ENCODE peak calls at places on chromosomes 12 and 14, in ten cellular contexts. One of them, this sample, is unnamed.

GRCh38 chr12:8860165-8860961 is 37.9 kb downstream of the A2ML1 start:
- DNase-seq in COLO829: peak
- DNase-seq in SHP77: no peak
- DNase-seq in NCI-H2081: no peak
- DNase-seq in left cardiac atrium: no peak
- DNase-seq in GM23338: peak
- DNase-seq in stimulated activated CD4-positive, alpha-beta T cell treated with anti-CD3 and anti-CD28 coated beads, TNF-alpha, amount 100 ng/mL, for 1 hour: peak
- DNase-seq in left lung: no peak
- DNase-seq in cardiac muscle cell: peak
- DNase-seq in A549: peak
- DNase-seq in this sample: peak

GRCh38 chr12:2586159-2587035 is 208.4 kb upstream of the FKBP4 start:
- DNase-seq in COLO829: peak
- DNase-seq in SHP77: no peak
- DNase-seq in NCI-H2081: no peak
- DNase-seq in left cardiac atrium: no peak
- DNase-seq in GM23338: peak
- DNase-seq in stimulated activated CD4-positive, alpha-beta T cell treated with anti-CD3 and anti-CD28 coated beads, TNF-alpha, amount 100 ng/mL, for 1 hour: no peak
- DNase-seq in left lung: no peak
- DNase-seq in cardiac muscle cell: no peak
- DNase-seq in A549: no peak
- DNase-seq in this sample: peak

GRCh38 chr12:95240556-95240955 is 22.9 kb downstream of the VEZT start:
- DNase-seq in COLO829: no peak
- DNase-seq in SHP77: no peak
- DNase-seq in NCI-H2081: no peak
- DNase-seq in left cardiac atrium: no peak
- DNase-seq in GM23338: no peak
- DNase-seq in stimulated activated CD4-positive, alpha-beta T cell treated with anti-CD3 and anti-CD28 coated beads, TNF-alpha, amount 100 ng/mL, for 1 hour: no peak
- DNase-seq in left lung: no peak
- DNase-seq in cardiac muscle cell: no peak
- DNase-seq in A549: no peak
- DNase-seq in this sample: no peak

GRCh38 chr12:77064891-77065360 is 443 bp downstream of the E2F7 start:
- DNase-seq in COLO829: no peak
- DNase-seq in SHP77: peak
- DNase-seq in NCI-H2081: peak
- DNase-seq in left cardiac atrium: no peak
- DNase-seq in GM23338: peak
- DNase-seq in stimulated activated CD4-positive, alpha-beta T cell treated with anti-CD3 and anti-CD28 coated beads, TNF-alpha, amount 100 ng/mL, for 1 hour: peak
- DNase-seq in left lung: peak
- DNase-seq in cardiac muscle cell: no peak
- DNase-seq in A549: no peak
- DNase-seq in this sample: no peak

GRCh38 chr12:1171657-1172056 is 180.6 kb downstream of the ERC1 start:
- DNase-seq in COLO829: peak
- DNase-seq in SHP77: peak
- DNase-seq in NCI-H2081: peak
- DNase-seq in left cardiac atrium: no peak
- DNase-seq in GM23338: no peak
- DNase-seq in stimulated activated CD4-positive, alpha-beta T cell treated with anti-CD3 and anti-CD28 coated beads, TNF-alpha, amount 100 ng/mL, for 1 hour: no peak
- DNase-seq in left lung: no peak
- DNase-seq in cardiac muscle cell: no peak
- DNase-seq in A549: no peak
- DNase-seq in this sample: no peak

GRCh38 chr12:131920902-131921840 is 7.9 kb upstream of the PUS1 start:
- DNase-seq in COLO829: no peak
- DNase-seq in SHP77: no peak
- DNase-seq in NCI-H2081: no peak
- DNase-seq in left cardiac atrium: no peak
- DNase-seq in GM23338: no peak
- DNase-seq in stimulated activated CD4-positive, alpha-beta T cell treated with anti-CD3 and anti-CD28 coated beads, TNF-alpha, amount 100 ng/mL, for 1 hour: no peak
- DNase-seq in left lung: peak
- DNase-seq in cardiac muscle cell: no peak
- DNase-seq in A549: no peak
- DNase-seq in this sample: no peak

GRCh38 chr14:72126561-72126960 is 194.3 kb downstream of the RGS6 start:
- DNase-seq in COLO829: no peak
- DNase-seq in SHP77: peak
- DNase-seq in NCI-H2081: no peak
- DNase-seq in left cardiac atrium: no peak
- DNase-seq in GM23338: no peak
- DNase-seq in stimulated activated CD4-positive, alpha-beta T cell treated with anti-CD3 and anti-CD28 coated beads, TNF-alpha, amount 100 ng/mL, for 1 hour: no peak
- DNase-seq in left lung: no peak
- DNase-seq in cardiac muscle cell: no peak
- DNase-seq in A549: no peak
- DNase-seq in this sample: no peak

GRCh38 chr14:21191809-21192446 is 36.1 kb upstream of the OR5AU1 start:
- DNase-seq in COLO829: no peak
- DNase-seq in SHP77: peak
- DNase-seq in NCI-H2081: peak
- DNase-seq in left cardiac atrium: peak
- DNase-seq in GM23338: peak
- DNase-seq in stimulated activated CD4-positive, alpha-beta T cell treated with anti-CD3 and anti-CD28 coated beads, TNF-alpha, amount 100 ng/mL, for 1 hour: peak
- DNase-seq in left lung: peak
- DNase-seq in cardiac muscle cell: peak
- DNase-seq in A549: peak
- DNase-seq in this sample: peak

GRCh38 chr12:60980558-60980957 is 1279.6 kb upstream of the USP15 start:
- DNase-seq in COLO829: no peak
- DNase-seq in SHP77: no peak
- DNase-seq in NCI-H2081: no peak
- DNase-seq in left cardiac atrium: no peak
- DNase-seq in GM23338: peak
- DNase-seq in stimulated activated CD4-positive, alpha-beta T cell treated with anti-CD3 and anti-CD28 coated beads, TNF-alpha, amount 100 ng/mL, for 1 hour: no peak
- DNase-seq in left lung: no peak
- DNase-seq in cardiac muscle cell: no peak
- DNase-seq in A549: no peak
- DNase-seq in this sample: no peak

GRCh38 chr14:65943150-65943549 is 530.6 kb downstream of the FUT8 start:
- DNase-seq in COLO829: no peak
- DNase-seq in SHP77: no peak
- DNase-seq in NCI-H2081: no peak
- DNase-seq in left cardiac atrium: no peak
- DNase-seq in GM23338: no peak
- DNase-seq in stimulated activated CD4-positive, alpha-beta T cell treated with anti-CD3 and anti-CD28 coated beads, TNF-alpha, amount 100 ng/mL, for 1 hour: no peak
- DNase-seq in left lung: no peak
- DNase-seq in cardiac muscle cell: no peak
- DNase-seq in A549: no peak
- DNase-seq in this sample: no peak

GRCh38 chr12:89669197-89669596 is 39.4 kb downstream of the ATP2B1 start:
- DNase-seq in COLO829: no peak
- DNase-seq in SHP77: no peak
- DNase-seq in NCI-H2081: no peak
- DNase-seq in left cardiac atrium: no peak
- DNase-seq in GM23338: no peak
- DNase-seq in stimulated activated CD4-positive, alpha-beta T cell treated with anti-CD3 and anti-CD28 coated beads, TNF-alpha, amount 100 ng/mL, for 1 hour: no peak
- DNase-seq in left lung: no peak
- DNase-seq in cardiac muscle cell: no peak
- DNase-seq in A549: no peak
- DNase-seq in this sample: no peak

GRCh38 chr12:16756833-16757552 is 151.0 kb upstream of the LMO3 start:
- DNase-seq in COLO829: no peak
- DNase-seq in SHP77: no peak
- DNase-seq in NCI-H2081: peak
- DNase-seq in left cardiac atrium: no peak
- DNase-seq in GM23338: peak
- DNase-seq in stimulated activated CD4-positive, alpha-beta T cell treated with anti-CD3 and anti-CD28 coated beads, TNF-alpha, amount 100 ng/mL, for 1 hour: no peak
- DNase-seq in left lung: no peak
- DNase-seq in cardiac muscle cell: no peak
- DNase-seq in A549: no peak
- DNase-seq in this sample: no peak

GRCh38 chr12:12505544-12506501 is 56.8 kb downstream of the DUSP16 start:
- DNase-seq in COLO829: peak
- DNase-seq in SHP77: no peak
- DNase-seq in NCI-H2081: no peak
- DNase-seq in left cardiac atrium: no peak
- DNase-seq in GM23338: no peak
- DNase-seq in stimulated activated CD4-positive, alpha-beta T cell treated with anti-CD3 and anti-CD28 coated beads, TNF-alpha, amount 100 ng/mL, for 1 hour: no peak
- DNase-seq in left lung: no peak
- DNase-seq in cardiac muscle cell: peak
- DNase-seq in A549: no peak
- DNase-seq in this sample: no peak

GRCh38 chr12:31922341-31923062 is 36.7 kb upstream of the RESF1 start:
- DNase-seq in COLO829: peak
- DNase-seq in SHP77: no peak
- DNase-seq in NCI-H2081: no peak
- DNase-seq in left cardiac atrium: no peak
- DNase-seq in GM23338: peak
- DNase-seq in stimulated activated CD4-positive, alpha-beta T cell treated with anti-CD3 and anti-CD28 coated beads, TNF-alpha, amount 100 ng/mL, for 1 hour: no peak
- DNase-seq in left lung: no peak
- DNase-seq in cardiac muscle cell: peak
- DNase-seq in A549: peak
- DNase-seq in this sample: no peak

GRCh38 chr12:124399622-124400021 is 104.7 kb downstream of the RFLNA start:
- DNase-seq in COLO829: peak
- DNase-seq in SHP77: peak
- DNase-seq in NCI-H2081: no peak
- DNase-seq in left cardiac atrium: no peak
- DNase-seq in GM23338: peak
- DNase-seq in stimulated activated CD4-positive, alpha-beta T cell treated with anti-CD3 and anti-CD28 coated beads, TNF-alpha, amount 100 ng/mL, for 1 hour: peak
- DNase-seq in left lung: peak
- DNase-seq in cardiac muscle cell: no peak
- DNase-seq in A549: peak
- DNase-seq in this sample: peak

GRCh38 chr12:124457287-124458219 is 109.9 kb downstream of the NCOR2 start:
- DNase-seq in COLO829: peak
- DNase-seq in SHP77: no peak
- DNase-seq in NCI-H2081: no peak
- DNase-seq in left cardiac atrium: peak
- DNase-seq in GM23338: no peak
- DNase-seq in stimulated activated CD4-positive, alpha-beta T cell treated with anti-CD3 and anti-CD28 coated beads, TNF-alpha, amount 100 ng/mL, for 1 hour: peak
- DNase-seq in left lung: peak
- DNase-seq in cardiac muscle cell: peak
- DNase-seq in A549: no peak
- DNase-seq in this sample: peak

GRCh38 chr14:60514378-60515243 is 5.7 kb downstream of the SIX6 start:
- DNase-seq in COLO829: peak
- DNase-seq in SHP77: peak
- DNase-seq in NCI-H2081: peak
- DNase-seq in left cardiac atrium: no peak
- DNase-seq in GM23338: peak
- DNase-seq in stimulated activated CD4-positive, alpha-beta T cell treated with anti-CD3 and anti-CD28 coated beads, TNF-alpha, amount 100 ng/mL, for 1 hour: no peak
- DNase-seq in left lung: peak
- DNase-seq in cardiac muscle cell: peak
- DNase-seq in A549: peak
- DNase-seq in this sample: no peak

GRCh38 chr14:90534091-90534837 is 137.4 kb downstream of the CALM1 start:
- DNase-seq in COLO829: no peak
- DNase-seq in SHP77: no peak
- DNase-seq in NCI-H2081: no peak
- DNase-seq in left cardiac atrium: no peak
- DNase-seq in GM23338: no peak
- DNase-seq in stimulated activated CD4-positive, alpha-beta T cell treated with anti-CD3 and anti-CD28 coated beads, TNF-alpha, amount 100 ng/mL, for 1 hour: no peak
- DNase-seq in left lung: no peak
- DNase-seq in cardiac muscle cell: peak
- DNase-seq in A549: no peak
- DNase-seq in this sample: no peak

GRCh38 chr12:115097406-115097805 is 413.4 kb upstream of the TBX3 start:
- DNase-seq in COLO829: no peak
- DNase-seq in SHP77: no peak
- DNase-seq in NCI-H2081: no peak
- DNase-seq in left cardiac atrium: no peak
- DNase-seq in GM23338: no peak
- DNase-seq in stimulated activated CD4-positive, alpha-beta T cell treated with anti-CD3 and anti-CD28 coated beads, TNF-alpha, amount 100 ng/mL, for 1 hour: no peak
- DNase-seq in left lung: no peak
- DNase-seq in cardiac muscle cell: no peak
- DNase-seq in A549: no peak
- DNase-seq in this sample: no peak

GRCh38 chr12:2960432-2960956 is 1.3 kb downstream of the TEAD4 start:
- DNase-seq in COLO829: no peak
- DNase-seq in SHP77: no peak
- DNase-seq in NCI-H2081: no peak
- DNase-seq in left cardiac atrium: no peak
- DNase-seq in GM23338: no peak
- DNase-seq in stimulated activated CD4-positive, alpha-beta T cell treated with anti-CD3 and anti-CD28 coated beads, TNF-alpha, amount 100 ng/mL, for 1 hour: no peak
- DNase-seq in left lung: no peak
- DNase-seq in cardiac muscle cell: no peak
- DNase-seq in A549: peak
- DNase-seq in this sample: no peak

GRCh38 chr12:96493101-96493500 is 3.7 kb downstream of the CFAP54 start:
- DNase-seq in COLO829: no peak
- DNase-seq in SHP77: no peak
- DNase-seq in NCI-H2081: no peak
- DNase-seq in left cardiac atrium: no peak
- DNase-seq in GM23338: no peak
- DNase-seq in stimulated activated CD4-positive, alpha-beta T cell treated with anti-CD3 and anti-CD28 coated beads, TNF-alpha, amount 100 ng/mL, for 1 hour: no peak
- DNase-seq in left lung: no peak
- DNase-seq in cardiac muscle cell: peak
- DNase-seq in A549: no peak
- DNase-seq in this sample: no peak

GRCh38 chr12:46389130-46389616 is 16.6 kb upstream of the SLC38A2 start:
- DNase-seq in COLO829: no peak
- DNase-seq in SHP77: no peak
- DNase-seq in NCI-H2081: no peak
- DNase-seq in left cardiac atrium: no peak
- DNase-seq in GM23338: no peak
- DNase-seq in stimulated activated CD4-positive, alpha-beta T cell treated with anti-CD3 and anti-CD28 coated beads, TNF-alpha, amount 100 ng/mL, for 1 hour: no peak
- DNase-seq in left lung: no peak
- DNase-seq in cardiac muscle cell: peak
- DNase-seq in A549: no peak
- DNase-seq in this sample: no peak

GRCh38 chr14:60658909-60659585 is 9.8 kb upstream of the SIX1 start:
- DNase-seq in COLO829: no peak
- DNase-seq in SHP77: peak
- DNase-seq in NCI-H2081: no peak
- DNase-seq in left cardiac atrium: no peak
- DNase-seq in GM23338: no peak
- DNase-seq in stimulated activated CD4-positive, alpha-beta T cell treated with anti-CD3 and anti-CD28 coated beads, TNF-alpha, amount 100 ng/mL, for 1 hour: no peak
- DNase-seq in left lung: no peak
- DNase-seq in cardiac muscle cell: no peak
- DNase-seq in A549: no peak
- DNase-seq in this sample: no peak

GRCh38 chr12:108115746-108116125 is 13.4 kb upstream of the WSCD2 start:
- DNase-seq in COLO829: no peak
- DNase-seq in SHP77: no peak
- DNase-seq in NCI-H2081: no peak
- DNase-seq in left cardiac atrium: no peak
- DNase-seq in GM23338: no peak
- DNase-seq in stimulated activated CD4-positive, alpha-beta T cell treated with anti-CD3 and anti-CD28 coated beads, TNF-alpha, amount 100 ng/mL, for 1 hour: no peak
- DNase-seq in left lung: no peak
- DNase-seq in cardiac muscle cell: no peak
- DNase-seq in A549: no peak
- DNase-seq in this sample: no peak

GRCh38 chr12:81835783-81836182 is 76.6 kb upstream of the PPFIA2 start:
- DNase-seq in COLO829: no peak
- DNase-seq in SHP77: no peak
- DNase-seq in NCI-H2081: no peak
- DNase-seq in left cardiac atrium: no peak
- DNase-seq in GM23338: no peak
- DNase-seq in stimulated activated CD4-positive, alpha-beta T cell treated with anti-CD3 and anti-CD28 coated beads, TNF-alpha, amount 100 ng/mL, for 1 hour: no peak
- DNase-seq in left lung: no peak
- DNase-seq in cardiac muscle cell: no peak
- DNase-seq in A549: no peak
- DNase-seq in this sample: no peak

GRCh38 chr14:74905595-74906142 is 17.4 kb downstream of the RPS6KL1 start:
- DNase-seq in COLO829: peak
- DNase-seq in SHP77: peak
- DNase-seq in NCI-H2081: peak
- DNase-seq in left cardiac atrium: peak
- DNase-seq in GM23338: peak
- DNase-seq in stimulated activated CD4-positive, alpha-beta T cell treated with anti-CD3 and anti-CD28 coated beads, TNF-alpha, amount 100 ng/mL, for 1 hour: peak
- DNase-seq in left lung: peak
- DNase-seq in cardiac muscle cell: peak
- DNase-seq in A549: peak
- DNase-seq in this sample: peak

GRCh38 chr12:109972821-109973220 is 23.3 kb downstream of the GIT2 start:
- DNase-seq in COLO829: no peak
- DNase-seq in SHP77: no peak
- DNase-seq in NCI-H2081: no peak
- DNase-seq in left cardiac atrium: no peak
- DNase-seq in GM23338: no peak
- DNase-seq in stimulated activated CD4-positive, alpha-beta T cell treated with anti-CD3 and anti-CD28 coated beads, TNF-alpha, amount 100 ng/mL, for 1 hour: no peak
- DNase-seq in left lung: no peak
- DNase-seq in cardiac muscle cell: no peak
- DNase-seq in A549: no peak
- DNase-seq in this sample: no peak

GRCh38 chr14:98022541-98023520 is 1225.6 kb downstream of the VRK1 start:
- DNase-seq in COLO829: no peak
- DNase-seq in SHP77: no peak
- DNase-seq in NCI-H2081: no peak
- DNase-seq in left cardiac atrium: no peak
- DNase-seq in GM23338: peak
- DNase-seq in stimulated activated CD4-positive, alpha-beta T cell treated with anti-CD3 and anti-CD28 coated beads, TNF-alpha, amount 100 ng/mL, for 1 hour: no peak
- DNase-seq in left lung: no peak
- DNase-seq in cardiac muscle cell: no peak
- DNase-seq in A549: no peak
- DNase-seq in this sample: no peak

This sample was measured in B cell.